ENCODE peak calls at places on chromosomes 7 and 10, in seven cellular contexts. R is dorsolateral prefrontal cortex; K is activated CD8-positive, alpha-beta T cell treated with anti-CD3 and anti-CD28 coated beads for 36 hours; U is GM12865; Z is H9; J is CD4-positive, alpha-beta T cell; A is AG04449. V is an unnamed sample.

GRCh38 chr7:131105294-131105802 is 222.3 kb upstream of the MKLN1 start:
- DNase-seq in R (no peak), Z (no peak), U (no peak), J (no peak), K (no peak), A (no peak), V (no peak)

GRCh38 chr7:114938785-114939184 is 16.9 kb downstream of the MDFIC start:
- DNase-seq in K (no peak), Z (no peak), J (no peak), R (no peak), A (no peak), U (no peak), V (no peak)

GRCh38 chr10:71493741-71494140 is 97.0 kb downstream of the CDH23 start:
- DNase-seq in K (no peak), R (no peak), J (no peak), A (no peak), Z (no peak), U (no peak), V (no peak)

GRCh38 chr10:84204122-84204521 is 9.8 kb downstream of the CDHR1 start:
- DNase-seq in Z (peak), R (no peak), U (peak), A (no peak), J (no peak), K (no peak), V (no peak)

GRCh38 chr10:79488303-79488702 is 24.0 kb upstream of the EIF5AL1 start:
- DNase-seq in J (no peak), K (no peak), A (peak), Z (peak), R (no peak), U (no peak), V (no peak)

GRCh38 chr7:128444242-128444641 is 11.4 kb upstream of the HILPDA start:
- DNase-seq in Z (no peak), A (no peak), U (no peak), R (no peak), K (peak), J (no peak), V (no peak)

GRCh38 chr7:148722340-148723165 is 23.9 kb downstream of the CUL1 start:
- DNase-seq in U (no peak), K (no peak), R (no peak), A (no peak), J (no peak), Z (no peak), V (no peak)

GRCh38 chr10:133100706-133101463 is 13.2 kb downstream of the ADGRA1 start:
- DNase-seq in R (no peak), U (no peak), A (no peak), J (no peak), K (peak), Z (peak), V (no peak)

GRCh38 chr7:44184874-44185446 is 4.3 kb downstream of the GCK start:
- DNase-seq in R (no peak), K (no peak), A (no peak), Z (no peak), U (no peak), J (no peak), V (no peak)
- TF ChIP-seq CTCF in R (no peak), K (no peak), A (no peak), Z (no peak), U (no peak), J (no peak), V (no peak)

GRCh38 chr7:151024435-151025056 is at the start of gene ATG9B:
- DNase-seq in Z (no peak), J (no peak), K (no peak), U (no peak), R (no peak), A (no peak), V (no peak)
- TF ChIP-seq CTCF in Z (no peak), J (no peak), K (no peak), U (no peak), R (no peak), A (no peak), V (no peak)

DNA sequence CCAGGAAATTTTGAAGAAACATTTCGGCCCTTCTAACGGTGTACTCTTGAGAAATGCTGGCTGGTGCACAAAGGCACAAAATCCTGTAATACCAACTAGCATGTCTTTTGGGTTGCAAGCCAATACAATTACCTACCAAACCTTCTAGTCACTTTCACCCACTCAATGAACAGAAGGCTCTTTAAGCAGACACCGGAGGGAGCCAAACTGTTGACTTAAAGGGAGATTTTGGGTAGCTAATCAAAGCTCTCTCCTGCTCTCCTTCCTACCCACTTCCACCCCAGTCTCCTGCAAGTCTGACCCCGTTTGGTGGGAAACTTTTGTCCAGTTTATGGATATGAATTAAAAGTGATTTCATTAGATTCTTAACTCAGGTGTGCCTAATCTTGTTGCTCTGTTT is 24.0 kb downstream of the GRM3 start:
- DNase-seq in J (no peak), K (no peak), Z (peak), A (no peak), U (peak), R (no peak), V (no peak)
- TF ChIP-seq CTCF in J (no peak), K (no peak), Z (peak), A (no peak), U (no peak), R (no peak), V (no peak)

DNA sequence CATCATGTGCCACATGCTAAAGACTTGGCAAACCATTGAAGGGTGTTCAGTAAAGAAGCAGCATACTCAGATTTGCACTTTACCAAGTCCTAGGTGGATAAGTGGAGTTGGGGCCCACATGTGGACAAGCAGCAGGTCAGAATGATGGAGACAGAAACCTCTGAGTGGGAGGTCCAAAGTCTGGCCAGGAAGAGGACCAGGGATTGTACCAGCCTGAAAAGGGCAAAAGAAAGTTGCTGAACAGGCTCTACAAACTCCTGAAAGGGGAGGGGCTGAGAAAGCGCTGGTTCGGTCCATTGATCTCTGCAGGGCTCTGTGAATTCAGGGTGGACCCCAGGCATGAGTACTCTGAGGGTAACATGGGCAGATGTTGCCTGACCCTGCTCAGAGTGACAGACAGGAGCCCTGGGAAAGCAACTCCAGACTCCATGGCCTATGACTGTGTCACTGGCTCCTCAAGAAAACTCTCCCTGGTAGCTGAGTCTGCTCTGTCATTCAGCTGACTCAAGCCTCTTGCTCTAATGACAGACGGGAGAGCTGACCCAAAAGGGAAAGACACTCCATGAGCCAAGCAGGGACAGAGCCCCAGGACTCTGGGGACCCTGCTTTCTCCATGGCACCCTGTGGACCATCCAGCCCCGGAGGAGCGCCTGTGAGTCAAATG is 68.5 kb downstream of the TBXAS1 start:
- DNase-seq in A (no peak), Z (no peak), U (no peak), K (no peak), J (no peak), R (no peak), V (no peak)
- TF ChIP-seq CTCF in A (no peak), Z (no peak), U (no peak), K (no peak), J (no peak), R (no peak), V (no peak)

DNA sequence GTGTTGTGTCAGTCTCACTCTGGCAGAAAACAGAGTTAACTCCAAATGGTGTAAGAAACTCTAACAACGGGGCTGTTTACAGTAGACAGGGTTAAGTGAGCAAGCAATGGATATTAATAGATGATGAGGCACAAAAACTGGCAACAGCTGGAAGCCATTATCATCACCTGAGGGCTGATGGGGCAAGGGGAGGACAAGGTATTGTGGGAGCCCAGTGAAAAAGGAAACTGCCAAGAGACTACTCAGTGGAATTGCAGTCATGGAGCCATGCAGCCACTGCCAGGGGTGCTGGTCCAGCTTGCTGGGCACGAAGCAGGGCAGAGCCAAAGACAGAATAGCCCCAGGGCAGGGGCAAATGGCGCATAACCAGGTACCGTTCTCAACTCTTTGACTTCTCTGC is 260.7 kb downstream of the BICC1 start:
- DNase-seq in K (no peak), Z (no peak), A (no peak), R (no peak), J (no peak), U (no peak), V (no peak)
- TF ChIP-seq CTCF in K (no peak), Z (no peak), A (no peak), R (no peak), J (no peak), U (no peak), V (no peak)

GRCh38 chr10:67815571-67816059 is 22.4 kb downstream of the DNAJC12 start:
- DNase-seq in K (no peak), U (no peak), R (no peak), J (no peak), Z (no peak), A (no peak), V (no peak)
- TF ChIP-seq CTCF in K (no peak), U (no peak), R (no peak), J (no peak), Z (no peak), A (no peak), V (no peak)

GRCh38 chr10:29450405-29450804 is 161.5 kb downstream of the LYZL1 start:
- DNase-seq in Z (no peak), J (no peak), K (no peak), A (no peak), U (no peak), R (no peak), V (no peak)
- TF ChIP-seq CTCF in Z (no peak), J (no peak), K (no peak), A (no peak), U (no peak), R (no peak), V (no peak)

DNA sequence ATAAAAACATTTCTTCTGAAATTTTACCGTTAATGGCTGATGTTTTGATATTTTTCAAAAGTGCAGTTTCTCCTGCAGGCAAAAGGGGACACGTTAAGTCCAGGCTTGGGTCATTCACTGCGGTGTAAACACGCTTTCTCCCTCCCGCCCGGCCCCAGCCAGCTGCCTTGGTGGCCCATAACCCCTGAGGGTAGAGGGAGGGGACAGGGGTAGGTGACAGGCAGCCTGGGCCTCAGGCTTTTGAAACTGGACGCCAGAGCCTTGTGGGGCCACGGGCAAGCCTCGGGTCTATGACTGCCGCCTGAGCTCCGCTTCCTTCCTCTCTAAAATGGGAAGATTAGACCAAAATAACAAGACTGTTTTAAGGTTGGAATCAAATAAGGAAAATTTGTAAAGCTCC is 138.1 kb downstream of the EGFR start:
- DNase-seq in J (no peak), R (no peak), K (no peak), A (no peak), Z (peak), U (no peak), V (no peak)
- TF ChIP-seq CTCF in J (no peak), R (no peak), K (no peak), A (no peak), Z (no peak), U (no peak), V (no peak)

GRCh38 chr7:155263522-155264197 is 34.0 kb upstream of the INSIG1 start:
- DNase-seq in J (no peak), R (no peak), Z (no peak), K (no peak), U (no peak), A (no peak), V (no peak)
- TF ChIP-seq CTCF in J (no peak), R (no peak), Z (peak), K (no peak), U (no peak), A (no peak), V (no peak)

GRCh38 chr10:24360286-24361127 is 151.6 kb downstream of the KIAA1217 start:
- DNase-seq in R (peak), J (no peak), U (peak), A (no peak), K (peak), Z (peak), V (peak)
- TF ChIP-seq CTCF in R (peak), J (no peak), U (peak), A (peak), K (peak), Z (peak), V (peak)

V was measured in mesothelial cell of epicardium.